ENCODE peak calls at places on chromosomes 16 and 17, in ten cellular contexts. H, Y, C, S, Z, F, G, O, V and B are unnamed samples.

GRCh38 chr16:67000384-67001158 is 12.2 kb downstream of the CES4A start:
- DNase-seq in Y (peak), G (peak), Z (peak), S (peak), H (peak), O (peak), V (peak), C (no peak), F (no peak), B (peak)

GRCh38 chr16:50709980-50710379 is 16.6 kb downstream of the NOD2 start:
- DNase-seq in S (no peak), Z (no peak), C (no peak), F (no peak), H (no peak), O (no peak), V (no peak), G (no peak), Y (no peak), B (no peak)

GRCh38 chr17:80034977-80035686 is 540 bp downstream of the TBC1D16 start:
- DNase-seq in S (peak), O (peak), H (peak), Z (peak), Y (peak), G (peak), F (peak), C (no peak), V (no peak), B (peak)

GRCh38 chr17:2814049-2814448 is 17.8 kb downstream of the RAP1GAP2 start:
- DNase-seq in S (peak), F (no peak), O (no peak), C (no peak), G (no peak), Y (no peak), H (no peak), Z (no peak), V (no peak), B (no peak)

GRCh38 chr16:12706628-12707027 is 97.1 kb downstream of the CPPED1 start:
- DNase-seq in F (no peak), H (no peak), O (no peak), V (no peak), Z (no peak), G (no peak), C (no peak), Y (no peak), S (no peak), B (no peak)

GRCh38 chr17:36657390-36657762 is 56.0 kb downstream of the MRM1 start:
- DNase-seq in S (no peak), Y (no peak), H (no peak), O (no peak), C (no peak), Z (no peak), V (no peak), G (no peak), F (no peak), B (no peak)

GRCh38 chr17:8581002-8581658 is 49.4 kb downstream of the MYH10 start:
- DNase-seq in F (no peak), S (no peak), H (no peak), C (no peak), V (no peak), Y (no peak), O (no peak), Z (peak), G (no peak), B (no peak)

GRCh38 chr16:20853076-20853597 is 46.8 kb downstream of the REXO5 start:
- DNase-seq in H (peak), Y (no peak), O (no peak), V (no peak), S (no peak), C (no peak), F (no peak), Z (no peak), G (no peak), B (no peak)

GRCh38 chr16:78743556-78743955 is 644.1 kb downstream of the WWOX start:
- DNase-seq in H (no peak), C (no peak), Y (no peak), S (no peak), V (no peak), Z (no peak), G (no peak), O (no peak), F (no peak), B (no peak)

GRCh38 chr16:19885456-19886060 is 910 bp upstream of the GPRC5B start:
- DNase-seq in O (no peak), C (no peak), H (no peak), S (no peak), Z (no peak), V (peak), F (no peak), Y (no peak), G (no peak), B (no peak)

GRCh38 chr17:35283767-35284166 is 40.9 kb downstream of the SLFN5 start:
- DNase-seq in G (no peak), F (no peak), H (no peak), O (no peak), C (no peak), S (no peak), V (no peak), Y (no peak), Z (no peak), B (no peak)